ENCODE peak calls at places on chromosomes 3 and 15, in five cellular contexts. P, U, D, S and K are unnamed samples. For H3K4me1, the result is how much of the 10 kb centered on the place peaks cover.

GRCh38 chr3:159788291-159788690 is 200.3 kb upstream of the IL12A start:
- DNase-seq in P (no peak), U (no peak), D (no peak), S (no peak), K (no peak)

GRCh38 chr3:107208796-107209195 is 168.4 kb upstream of the CCDC54 start:
- DNase-seq in P (no peak), U (no peak), D (no peak), S (no peak), K (no peak)

GRCh38 chr15:73941871-73942635 is 15.8 kb downstream of the LOXL1 start:
- DNase-seq in P (peak), U (no peak), D (no peak), S (no peak), K (no peak)

GRCh38 chr3:146164071-146164470 is 3.1 kb upstream of the PLOD2 start:
- DNase-seq in P (no peak), U (no peak), D (no peak), S (no peak), K (no peak)

GRCh38 chr3:45553469-45553974 is 41.0 kb upstream of the LIMD1 start:
- DNase-seq in P (no peak), U (no peak), D (peak), S (peak), K (no peak)

GRCh38 chr3:81216192-81216591 is 545.3 kb downstream of the GBE1 start:
- DNase-seq in P (no peak), U (no peak), D (no peak), S (no peak), K (no peak)

GRCh38 chr3:19717736-19718135 is 216.3 kb downstream of the EFHB start:
- DNase-seq in P (no peak), U (no peak), D (no peak), S (no peak), K (no peak)

GRCh38 chr3:69411331-69411730 is 25.4 kb upstream of the FRMD4B start:
- DNase-seq in P (no peak), U (no peak), D (no peak), S (no peak), K (no peak)

GRCh38 chr3:18743761-18744160 is 318.6 kb upstream of the SATB1 start:
- DNase-seq in P (no peak), U (no peak), D (no peak), S (no peak), K (no peak)

GRCh38 chr15:51971353-51972133 is at the start of gene LEO1:
- DNase-seq in P (peak), U (peak), D (peak), S (peak), K (peak)

GRCh38 chr3:186172353-186172752 is 63.5 kb upstream of the ETV5 start:
- DNase-seq in P (no peak), U (no peak), D (no peak), S (no peak), K (no peak)

GRCh38 chr3:81249540-81250029 is 511.9 kb downstream of the GBE1 start:
- DNase-seq in P (no peak), U (peak), D (no peak), S (no peak), K (no peak)

GRCh38 chr15:58988011-58988785 is 735 bp downstream of the RNF111 start:
- DNase-seq in P (peak), U (peak), D (peak), S (peak), K (peak)

GRCh38 chr3:52452570-52453221 is 1.1 kb downstream of the TNNC1 start:
- DNase-seq in P (no peak), U (no peak), D (no peak), S (peak), K (no peak)

GRCh38 chr3:134348524-134348923 is 25.7 kb downstream of the AMOTL2 start:
- DNase-seq in P (no peak), U (no peak), D (peak), S (no peak), K (no peak)

GRCh38 chr3:178754852-178755510 is 218.7 kb downstream of the KCNMB2 start:
- DNase-seq in P (no peak), U (no peak), D (no peak), S (no peak), K (no peak)

GRCh38 chr3:182585532-182586150 is 207.7 kb upstream of the ATP11B start:
- DNase-seq in P (no peak), U (no peak), D (no peak), S (no peak), K (no peak)

GRCh38 chr3:63353383-63353782 is 75.3 kb downstream of the SYNPR start:
- DNase-seq in P (no peak), U (no peak), D (no peak), S (no peak), K (no peak)

GRCh38 chr3:13772885-13773745 is 106.8 kb downstream of the WNT7A start:
- DNase-seq in P (no peak), U (no peak), D (no peak), S (no peak), K (no peak)

GRCh38 chr3:73294532-73294931 is 233.1 kb downstream of the EBLN2 start:
- DNase-seq in P (no peak), U (peak), D (no peak), S (no peak), K (no peak)

GRCh38 chr3:59609967-59610366 is 560.1 kb upstream of the CFAP20DC start:
- DNase-seq in P (no peak), U (no peak), D (peak), S (peak), K (peak)

GRCh38 chr3:16280671-16281070 is 15.7 kb downstream of the OXNAD1 start:
- DNase-seq in P (no peak), U (no peak), D (no peak), S (no peak), K (no peak)

GRCh38 chr3:22980346-22980745 is 222.8 kb upstream of the UBE2E2 start:
- DNase-seq in P (no peak), U (no peak), D (no peak), S (no peak), K (no peak)

GRCh38 chr3:133888739-133889340 is 6.8 kb downstream of the RAB6B start:
- DNase-seq in P (no peak), U (no peak), D (no peak), S (no peak), K (no peak)

GRCh38 chr15:60376677-60377095 is 21.1 kb downstream of the ANXA2 start:
- DNase-seq in P (no peak), U (no peak), D (no peak), S (no peak), K (no peak)

GRCh38 chr3:62587579-62588031 is 214.3 kb upstream of the FEZF2 start:
- DNase-seq in P (no peak), U (no peak), D (no peak), S (no peak), K (no peak)

GRCh38 chr3:177145402-177145801 is 51.9 kb downstream of the TBL1XR1 start:
- DNase-seq in P (no peak), U (no peak), D (no peak), S (no peak), K (no peak)

GRCh38 chr3:98994128-98994762 is 92.8 kb upstream of the DCBLD2 start:
- DNase-seq in P (no peak), U (peak), D (no peak), S (no peak), K (no peak)

GRCh38 chr15:57041416-57041815 is 123.0 kb downstream of the TCF12 start:
- DNase-seq in P (no peak), U (no peak), D (no peak), S (no peak), K (no peak)

GRCh38 chr3:171055336-171056178 is 29.0 kb upstream of the SLC2A2 start:
- DNase-seq in P (no peak), U (no peak), D (no peak), S (no peak), K (no peak)

GRCh38 chr15:38145671-38146111 is 106.9 kb upstream of the SPRED1 start:
- DNase-seq in P (no peak), U (no peak), D (no peak), S (peak), K (no peak)

GRCh38 chr15:45831787-45832186 is 197.0 kb downstream of the SQOR start:
- DNase-seq in P (no peak), U (no peak), D (no peak), S (no peak), K (no peak)

GRCh38 chr15:22963546-22964125 is 16.5 kb downstream of the CYFIP1 start:
- DNase-seq in P (no peak), U (no peak), D (no peak), S (no peak), K (no peak)

GRCh38 chr15:48790716-48791115 is 20.2 kb downstream of the CEP152 start:
- DNase-seq in P (no peak), U (no peak), D (no peak), S (no peak), K (no peak)

GRCh38 chr3:41881233-41881821 is 80.6 kb downstream of the ULK4 start:
- DNase-seq in P (peak), U (peak), D (no peak), S (no peak), K (peak)

GRCh38 chr15:63718590-63719035 is 115.1 kb downstream of the HERC1 start:
- DNase-seq in P (no peak), U (no peak), D (no peak), S (no peak), K (no peak)

GRCh38 chr15:75452968-75453702 is 1.6 kb upstream of the SIN3A start:
- DNase-seq in P (peak), U (peak), D (peak), S (peak), K (peak)

DNA sequence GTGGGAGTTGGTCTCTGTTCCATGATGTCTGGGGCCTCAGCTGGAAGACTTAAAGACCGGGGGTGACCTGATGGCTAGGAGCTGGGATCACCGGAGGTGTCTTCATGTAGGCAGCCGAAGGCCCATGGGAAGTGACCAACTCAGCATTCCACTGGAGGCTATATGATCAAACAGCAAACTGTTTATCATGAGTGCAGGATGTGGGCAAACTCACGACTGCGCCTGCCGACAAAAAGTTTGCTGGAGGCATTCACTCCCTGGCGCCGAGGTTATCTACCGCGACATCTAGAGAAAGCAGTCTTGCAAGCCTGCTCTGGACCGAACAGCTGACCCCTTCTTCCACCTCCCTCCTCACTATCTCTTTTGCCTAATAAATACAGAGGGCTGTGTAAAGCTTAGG is 62.7 kb upstream of the NR2C2 start:
- DNase-seq in P (no peak), U (no peak), D (no peak), S (no peak), K (no peak)
- H3K4me1 ChIP-seq in P (half or more), U (under half), D (under half), S (under half), K (under half)

DNA sequence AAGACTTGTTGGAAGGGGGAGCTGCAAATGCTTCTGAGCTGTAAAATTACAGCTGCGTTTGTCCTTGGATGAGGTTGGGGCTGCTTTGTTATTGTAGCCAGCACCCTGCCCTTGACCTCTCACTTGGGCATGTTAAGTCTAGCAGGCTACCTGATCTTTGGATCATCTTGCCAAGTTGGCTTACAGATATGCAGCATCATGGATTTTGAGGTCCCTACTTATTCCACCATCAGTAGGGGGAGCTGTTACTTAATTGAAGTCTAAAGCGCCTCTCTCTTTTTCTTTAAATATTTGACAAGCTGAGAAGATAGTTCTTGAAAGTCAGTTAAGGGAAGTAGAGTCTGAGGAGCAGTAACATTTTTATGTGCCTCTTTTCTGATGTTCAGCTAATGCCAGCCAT is 793.0 kb downstream of the MCTP2 start:
- DNase-seq in P (no peak), U (peak), D (no peak), S (no peak), K (no peak)
- TF ChIP-seq CTCF in P (no peak), U (peak), D (no peak), S (peak), K (no peak)

GRCh38 chr3:123664771-123665170 is 79.9 kb upstream of the HACD2 start:
- DNase-seq in P (no peak), U (no peak), D (no peak), S (no peak), K (no peak)

GRCh38 chr3:123661973-123662372 is 77.1 kb upstream of the HACD2 start:
- DNase-seq in P (no peak), U (no peak), D (no peak), S (no peak), K (no peak)

GRCh38 chr3:123660900-123661299 is 76.0 kb upstream of the HACD2 start:
- DNase-seq in P (no peak), U (no peak), D (peak), S (peak), K (peak)

GRCh38 chr3:123660276-123660675 is 75.4 kb upstream of the HACD2 start:
- DNase-seq in P (no peak), U (no peak), D (no peak), S (no peak), K (no peak)

DNA sequence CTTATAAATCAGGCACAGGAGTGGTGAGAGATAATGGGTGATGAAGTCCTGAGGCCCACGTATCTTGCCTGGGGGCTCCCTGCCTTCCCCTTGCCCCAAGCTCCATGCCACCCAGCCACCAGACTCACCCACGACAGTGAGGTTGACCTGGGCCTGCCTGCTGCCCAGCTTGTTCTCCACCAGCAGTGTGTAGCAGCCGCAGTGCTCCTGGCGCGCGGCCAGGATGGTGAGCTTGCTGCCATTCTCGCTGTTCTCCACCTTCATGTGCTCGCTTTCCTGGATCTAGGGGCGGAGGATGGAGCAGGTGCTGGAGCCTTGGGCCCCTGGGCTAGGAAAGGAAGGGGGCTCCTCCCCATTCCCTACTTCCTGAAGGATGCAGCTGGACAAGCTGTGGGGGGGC is 79.1 kb upstream of the HACD2 start:
- DNase-seq in P (no peak), U (no peak), D (no peak), S (peak), K (no peak)
- H3K4me1 ChIP-seq in P (under half), U (under half), D (under half), S (half or more), K (under half)

DNA sequence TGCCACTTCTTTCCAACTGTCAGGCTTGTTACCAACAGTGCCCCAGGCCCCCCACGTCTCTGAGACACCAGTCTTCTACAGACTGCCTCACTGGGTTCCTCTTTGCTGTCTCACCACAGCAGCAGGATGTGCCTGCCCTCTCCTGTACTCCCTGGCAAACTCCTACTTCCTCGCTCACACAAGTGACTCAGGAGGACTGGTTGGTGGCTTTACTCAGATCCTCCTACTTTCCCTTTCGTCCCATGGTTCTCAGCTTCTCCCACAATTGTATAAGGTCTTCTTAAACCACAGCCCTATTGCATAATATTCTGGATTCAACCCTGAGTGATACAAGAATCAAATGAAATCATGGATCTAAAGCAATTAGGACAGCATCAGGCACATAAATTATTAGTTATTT is 246.6 kb upstream of the PROK2 start:
- DNase-seq in P (no peak), U (no peak), D (no peak), S (no peak), K (no peak)
- TF ChIP-seq CTCF in P (no peak), U (peak), D (no peak), S (peak), K (no peak)

GRCh38 chr15:79987569-79987955 is 16.6 kb upstream of the BCL2A1 start:
- DNase-seq in P (no peak), U (no peak), D (no peak), S (no peak), K (no peak)

GRCh38 chr15:79988448-79989117 is 17.6 kb upstream of the BCL2A1 start:
- DNase-seq in P (no peak), U (no peak), D (no peak), S (no peak), K (no peak)

GRCh38 chr15:79981861-79982455 is 11.0 kb upstream of the BCL2A1 start:
- DNase-seq in P (no peak), U (no peak), D (no peak), S (no peak), K (no peak)

GRCh38 chr15:79987969-79988368 is 17.0 kb upstream of the BCL2A1 start:
- DNase-seq in P (no peak), U (no peak), D (no peak), S (no peak), K (no peak)

GRCh38 chr15:79985571-79985970 is 14.6 kb upstream of the BCL2A1 start:
- DNase-seq in P (no peak), U (no peak), D (no peak), S (no peak), K (no peak)
- H3K4me1 ChIP-seq in P (under half), U (under half), D (under half), S (under half), K (under half)

DNA sequence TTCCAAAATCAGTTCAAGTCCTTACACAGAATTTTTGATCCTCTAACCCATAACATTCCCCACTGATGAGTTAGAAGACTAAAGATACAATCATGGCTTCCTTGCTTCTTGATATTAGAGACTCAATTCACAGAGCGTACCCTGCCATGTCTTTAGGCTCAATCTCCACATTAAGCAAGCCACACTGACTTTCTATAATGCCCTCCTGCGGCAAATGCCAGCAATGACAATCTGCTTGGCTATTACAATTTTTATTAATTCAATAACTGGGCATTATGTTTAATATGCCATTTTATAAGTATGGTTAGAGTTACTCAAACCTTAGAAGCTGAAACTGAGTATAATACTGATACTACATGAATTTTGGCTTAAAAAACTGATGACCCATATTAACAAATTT is 479.7 kb upstream of the NR2F2 start:
- DNase-seq in P (no peak), U (no peak), D (no peak), S (no peak), K (no peak)
- TF ChIP-seq CTCF in P (no peak), U (peak), D (no peak), S (no peak), K (no peak)

DNA sequence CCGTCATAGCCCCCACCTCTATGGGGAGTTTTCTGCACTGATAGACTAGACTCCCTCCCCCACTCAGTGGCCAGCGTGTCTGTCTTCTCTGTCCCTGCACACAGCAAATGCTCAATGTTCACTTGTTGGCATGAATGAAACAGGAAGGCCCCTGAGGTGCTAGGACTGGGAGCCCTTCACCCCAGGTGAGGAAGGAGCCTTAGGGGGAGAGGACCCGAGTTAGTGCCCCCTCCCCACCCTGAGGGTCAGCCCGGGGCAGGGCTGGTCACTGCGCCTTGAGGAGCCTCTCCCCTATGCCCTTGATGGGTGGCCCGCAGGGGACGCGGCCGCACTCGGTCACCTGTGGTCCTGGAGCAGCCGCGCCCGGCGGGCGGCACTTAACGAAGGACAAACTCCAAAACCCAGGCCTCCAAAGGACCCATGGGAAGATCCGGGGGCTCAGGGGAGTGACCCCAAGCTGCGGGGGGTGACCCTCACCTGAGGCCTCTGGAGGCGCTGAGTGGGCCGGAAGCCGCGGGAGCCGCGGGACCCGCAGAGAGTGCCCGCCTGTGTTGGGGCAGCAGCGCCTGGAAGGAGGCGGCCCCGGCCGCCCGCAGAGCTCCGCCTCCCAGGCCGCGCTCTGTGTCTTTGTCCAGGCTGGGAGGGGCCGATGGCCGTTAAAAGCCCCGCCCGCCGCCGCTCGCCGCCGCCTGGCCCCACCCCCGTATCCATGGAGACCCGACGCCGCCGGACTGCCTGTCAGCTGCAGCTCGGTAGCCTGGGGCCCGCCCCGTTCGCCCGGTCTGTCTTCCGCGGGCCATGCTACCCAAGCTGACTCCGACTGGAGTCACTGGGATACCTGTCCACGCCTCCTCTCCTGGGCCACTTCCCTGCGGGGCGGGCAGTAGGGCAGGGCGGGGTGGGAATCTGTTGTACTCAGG is 15.4 kb upstream of the FANCD2 start:
- DNase-seq in P (peak), U (peak), D (peak), S (peak), K (peak)
- H3K4me1 ChIP-seq in P (under half), U (under half), D (under half), S (under half), K (under half)

GRCh38 chr3:67037615-67038014 is 39.5 kb downstream of the KBTBD8 start:
- DNase-seq in P (no peak), U (no peak), D (no peak), S (no peak), K (no peak)
- TF ChIP-seq CTCF in P (no peak), U (no peak), D (no peak), S (peak), K (no peak)

GRCh38 chr3:116318370-116318769 is 126.9 kb downstream of the LSAMP start:
- DNase-seq in P (no peak), U (no peak), D (no peak), S (no peak), K (no peak)

GRCh38 chr3:116316781-116317180 is 128.5 kb downstream of the LSAMP start:
- DNase-seq in P (no peak), U (no peak), D (no peak), S (no peak), K (no peak)

GRCh38 chr3:116314476-116314875 is 130.8 kb downstream of the LSAMP start:
- DNase-seq in P (no peak), U (no peak), D (no peak), S (no peak), K (no peak)
- H3K4me1 ChIP-seq in P (under half), U (under half), D (under half), S (under half), K (under half)